ENCODE peak calls at places on chromosomes 12 and 14, in six cellular contexts. N is neural progenitor cell, A is cardiac muscle cell, W is thyroid gland, U is psoas muscle, Z is RWPE2. J is an unnamed sample.

GRCh38 chr14:31926123-31926522 is 151.0 kb upstream of the ARHGAP5 start:
- DNase-seq in N (peak; percentile 70), A (peak; percentile 60), W (no peak), U (no peak), Z (no peak), J (peak; percentile 27)

GRCh38 chr14:74981833-74982232 is 20.9 kb upstream of the EIF2B2 start:
- DNase-seq in N (no peak), A (no peak), W (no peak), U (no peak), Z (peak; percentile 35), J (no peak)

GRCh38 chr12:28583771-28584261 is 393.6 kb downstream of the CCDC91 start:
- DNase-seq in N (no peak), A (peak; percentile 76), W (no peak), U (no peak), Z (no peak), J (no peak)

GRCh38 chr12:6292606-6293005 is 17.9 kb upstream of the PLEKHG6 start:
- DNase-seq in N (no peak), A (peak; percentile 76), W (no peak), U (no peak), Z (no peak), J (no peak)

GRCh38 chr12:65741662-65742480 is 82.4 kb upstream of the HMGA2 start:
- DNase-seq in N (peak; percentile 70), A (peak; percentile 64), W (peak; percentile 36), U (no peak), Z (peak; percentile 69), J (peak; percentile 7)

GRCh38 chr12:10957741-10958140 is 18.7 kb upstream of the TAS2R14 start:
- DNase-seq in N (no peak), A (peak; percentile 8), W (no peak), U (no peak), Z (no peak), J (no peak)

GRCh38 chr12:119440961-119441360 is 106.4 kb downstream of the CCDC60 start:
- DNase-seq in N (no peak), A (no peak), W (no peak), U (no peak), Z (no peak), J (no peak)

GRCh38 chr14:99015833-99016232 is 256.2 kb downstream of the BCL11B start:
- DNase-seq in N (no peak), A (no peak), W (no peak), U (no peak), Z (peak; percentile 52), J (no peak)

GRCh38 chr12:75684678-75685620 is 173.5 kb upstream of the KRR1 start:
- DNase-seq in N (no peak), A (peak; percentile 90), W (no peak), U (no peak), Z (no peak), J (no peak)

GRCh38 chr12:125412506-125412905 is 347.3 kb downstream of the AACS start:
- DNase-seq in N (no peak), A (no peak), W (no peak), U (no peak), Z (no peak), J (no peak)

GRCh38 chr12:14949631-14950030 is 11.3 kb upstream of the ERP27 start:
- DNase-seq in N (no peak), A (no peak), W (no peak), U (no peak), Z (no peak), J (no peak)

GRCh38 chr14:52873694-52874093 is 77.2 kb downstream of the FERMT2 start:
- DNase-seq in N (no peak), A (peak; percentile 83), W (no peak), U (peak; percentile 47), Z (no peak), J (no peak)

GRCh38 chr14:74867673-74868072 is 8.3 kb downstream of the PROX2 start:
- DNase-seq in N (no peak), A (peak; percentile 72), W (no peak), U (no peak), Z (no peak), J (peak; percentile 65)

GRCh38 chr12:66717049-66717448 is 38.2 kb upstream of the GRIP1 start:
- DNase-seq in N (no peak), A (no peak), W (no peak), U (no peak), Z (no peak), J (no peak)

GRCh38 chr12:91319071-91319760 is 136.6 kb upstream of the DCN start:
- DNase-seq in N (no peak), A (no peak), W (no peak), U (no peak), Z (no peak), J (no peak)

GRCh38 chr12:64169999-64170398 is 52.1 kb downstream of the KICS2 start:
- DNase-seq in N (no peak), A (no peak), W (no peak), U (no peak), Z (no peak), J (no peak)

GRCh38 chr12:96234591-96235496 is 40.7 kb downstream of the ELK3 start:
- DNase-seq in N (no peak), A (no peak), W (no peak), U (no peak), Z (peak; percentile 53), J (peak; percentile 28)

GRCh38 chr14:30214456-30215090 is 286.9 kb upstream of the PRKD1 start:
- DNase-seq in N (peak; percentile 72), A (peak; percentile 89), W (no peak), U (no peak), Z (no peak), J (peak; percentile 16)
- TF ChIP-seq CTCF in N (peak; percentile 81), A (peak; percentile 64), W (peak; percentile 62), U (peak; percentile 52), Z (peak; percentile 89), J (no peak)

DNA sequence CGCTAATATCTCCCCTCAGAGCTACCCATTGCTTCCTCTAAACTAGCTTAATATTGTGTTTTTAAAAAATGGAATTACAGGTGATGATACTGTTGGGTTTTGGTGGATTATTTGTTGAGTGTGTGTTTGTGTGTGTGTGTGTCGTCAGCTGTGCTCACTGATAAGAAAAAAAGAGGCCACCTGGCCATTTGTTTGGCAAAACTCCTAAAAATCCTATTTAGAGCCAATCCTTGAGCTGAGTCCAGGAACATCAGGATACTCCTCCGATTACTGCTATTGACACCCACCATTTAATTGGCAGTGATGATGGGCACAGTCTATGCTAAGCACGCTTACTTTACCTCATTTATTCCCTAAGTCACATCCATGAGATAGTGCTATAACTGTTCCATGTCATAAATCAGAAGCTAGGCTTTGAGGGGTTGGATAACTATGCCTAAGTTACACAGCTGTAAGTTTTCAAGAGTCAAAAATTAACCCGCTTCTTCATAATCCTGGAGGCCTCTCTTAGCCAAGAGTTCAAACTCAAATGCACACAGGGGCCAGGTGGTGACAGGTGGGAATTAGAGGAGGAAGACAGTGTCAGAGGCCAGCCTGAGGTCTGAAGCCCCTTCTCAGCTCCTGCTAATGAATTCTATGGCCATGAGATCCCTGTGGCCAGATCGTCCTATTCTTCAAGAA is 1026.6 kb upstream of the TMEM132C start:
- DNase-seq in N (no peak), A (no peak), W (no peak), U (no peak), Z (no peak), J (no peak)
- H3K4me1 ChIP-seq in N (no peaks in the 10 kb centered on the region), A (no peaks in the 10 kb centered on the region), W (no peaks in the 10 kb centered on the region), U (no peaks in the 10 kb centered on the region), Z (peaks cover 26% of the 10 kb centered on the region), J (no peaks in the 10 kb centered on the region)

GRCh38 chr12:40031965-40032364 is 73.9 kb downstream of the SLC2A13 start:
- DNase-seq in N (peak; percentile 8), A (no peak), W (no peak), U (no peak), Z (no peak), J (no peak)
- TF ChIP-seq CTCF in N (peak; percentile 5), A (no peak), W (no peak), U (no peak), Z (no peak), J (no peak)

GRCh38 chr12:104319028-104319427 is 15.5 kb downstream of the EID3 start:
- DNase-seq in N (no peak), A (no peak), W (no peak), U (no peak), Z (no peak), J (no peak)
- H3K4me1 ChIP-seq in N (no peaks in the 10 kb centered on the region), A (no peaks in the 10 kb centered on the region), W (peaks cover 6% of the 10 kb centered on the region), U (no peaks in the 10 kb centered on the region), Z (no peaks in the 10 kb centered on the region), J (no peaks in the 10 kb centered on the region)

GRCh38 chr12:32466986-32467711 is 67.8 kb downstream of the FGD4 start:
- DNase-seq in N (no peak), A (no peak), W (no peak), U (no peak), Z (no peak), J (no peak)
- TF ChIP-seq CTCF in N (no peak), A (no peak), W (no peak), U (no peak), Z (no peak), J (no peak)

GRCh38 chr12:108777156-108777555 is 45.8 kb upstream of the CORO1C start:
- DNase-seq in N (peak; percentile 82), A (no peak), W (no peak), U (no peak), Z (no peak), J (no peak)
- H3K4me1 ChIP-seq in N (peaks cover 23% of the 10 kb centered on the region), A (no peaks in the 10 kb centered on the region), W (no peaks in the 10 kb centered on the region), U (peaks cover 21% of the 10 kb centered on the region), Z (peaks cover 12% of the 10 kb centered on the region), J (peaks cover 13% of the 10 kb centered on the region)

GRCh38 chr12:57500213-57500612 is 12.3 kb downstream of the MARS1 start:
- DNase-seq in N (no peak), A (no peak), W (no peak), U (no peak), Z (no peak), J (no peak)

GRCh38 chr12:57497223-57498142 is 9.6 kb downstream of the MARS1 start:
- DNase-seq in N (no peak), A (no peak), W (no peak), U (no peak), Z (no peak), J (no peak)

GRCh38 chr12:57496822-57497221 is 9.0 kb downstream of the MARS1 start:
- DNase-seq in N (no peak), A (no peak), W (no peak), U (no peak), Z (no peak), J (no peak)

GRCh38 chr12:57498571-57498970 is 10.7 kb downstream of the MARS1 start:
- DNase-seq in N (no peak), A (no peak), W (no peak), U (no peak), Z (no peak), J (no peak)

GRCh38 chr12:57498143-57498524 is 10.3 kb downstream of the MARS1 start:
- DNase-seq in N (no peak), A (no peak), W (no peak), U (no peak), Z (no peak), J (no peak)
- TF ChIP-seq CTCF in N (peak; percentile 13), A (peak; percentile 5), W (no peak), U (no peak), Z (no peak), J (no peak)

GRCh38 chr14:106845286-106846087 is 1319.1 kb downstream of the TMEM121 start:
- DNase-seq in N (no peak), A (no peak), W (peak; percentile 12), U (no peak), Z (peak; percentile 77), J (peak; percentile 89)

GRCh38 chr14:106846218-106846617 is 1319.8 kb downstream of the TMEM121 start:
- DNase-seq in N (no peak), A (no peak), W (no peak), U (no peak), Z (no peak), J (no peak)

GRCh38 chr14:106843376-106843775 is 1317.0 kb downstream of the TMEM121 start:
- DNase-seq in N (no peak), A (no peak), W (no peak), U (no peak), Z (no peak), J (no peak)

GRCh38 chr14:106843951-106844483 is 1317.6 kb downstream of the TMEM121 start:
- DNase-seq in N (no peak), A (no peak), W (no peak), U (no peak), Z (no peak), J (peak; percentile 68)

GRCh38 chr14:106844608-106845285 is 1318.4 kb downstream of the TMEM121 start:
- DNase-seq in N (no peak), A (no peak), W (peak; percentile 11), U (peak; percentile 70), Z (no peak), J (peak; percentile 85)
- H3K4me1 ChIP-seq in N (no peaks in the 10 kb centered on the region), A (no peaks in the 10 kb centered on the region), W (no peaks in the 10 kb centered on the region), U (no peaks in the 10 kb centered on the region), Z (peaks cover 46% of the 10 kb centered on the region), J (peaks cover 27% of the 10 kb centered on the region)

J was measured in mucosa of descending colon.